ENCODE peak calls at places on chromosomes 2 and 18, in eight cellular contexts. T is NCI-H1105; K is GM12892; Y is NCI-H1092 treated with DMSO at 0.1 percent for 48 hours; Q is activated T-helper 1 cell treated with anti-CD3 and anti-CD28 coated beads, Interleukin-2, amount 50 U/mL, for 16 hours; O is right lobe of liver; U is OCI-LY7; I is KG1. D is an unnamed sample.
A peak's percentile ranks its signal among the peaks of the same experiment; 100 is the strongest.

GRCh38 chr2:194826241-194826640 is 830.8 kb upstream of the SLC39A10 start:
- DNase-seq in T (no peak), K (no peak), Y (no peak), Q (no peak), O (no peak), U (no peak), I (no peak), D (no peak)

GRCh38 chr2:181456660-181457120 is 496 bp upstream of the ITGA4 start:
- DNase-seq in T (no peak), K (peak; percentile 23), Y (no peak), Q (peak; percentile 46), O (peak; percentile 76), U (peak; percentile 95), I (peak; percentile 86), D (peak; percentile 97)

GRCh38 chr2:40625849-40626248 is 174.0 kb upstream of the SLC8A1 start:
- DNase-seq in T (no peak), K (no peak), Y (no peak), Q (no peak), O (no peak), U (no peak), I (no peak), D (no peak)

GRCh38 chr2:237097911-237098702 is 12.4 kb downstream of the COPS8 start:
- DNase-seq in T (no peak), K (no peak), Y (no peak), Q (no peak), O (no peak), U (no peak), I (no peak), D (no peak)

GRCh38 chr2:62871506-62871905 is 166.0 kb downstream of the EHBP1 start:
- DNase-seq in T (no peak), K (no peak), Y (no peak), Q (no peak), O (no peak), U (no peak), I (no peak), D (no peak)

GRCh38 chr2:1162768-1163584 is 212.3 kb downstream of the SNTG2 start:
- DNase-seq in T (no peak), K (no peak), Y (no peak), Q (no peak), O (no peak), U (peak; percentile 72), I (no peak), D (no peak)

GRCh38 chr2:226802573-226802972 is 3.0 kb upstream of the IRS1 start:
- DNase-seq in T (peak; percentile 35), K (no peak), Y (peak; percentile 33), Q (no peak), O (no peak), U (peak; percentile 85), I (peak; percentile 19), D (no peak)

GRCh38 chr2:220129427-220129826 is 502.0 kb downstream of the SLC4A3 start:
- DNase-seq in T (no peak), K (no peak), Y (no peak), Q (no peak), O (no peak), U (no peak), I (no peak), D (no peak)

GRCh38 chr2:143162997-143163396 is 33.8 kb downstream of the ARHGAP15 start:
- DNase-seq in T (peak; percentile 10), K (no peak), Y (peak; percentile 21), Q (no peak), O (no peak), U (no peak), I (no peak), D (no peak)

GRCh38 chr2:134679740-134680139 is 39.1 kb downstream of the TMEM163 start:
- DNase-seq in T (no peak), K (no peak), Y (no peak), Q (no peak), O (no peak), U (no peak), I (peak; percentile 21), D (no peak)

GRCh38 chr18:77711096-77711495 is 461.4 kb downstream of the GALR1 start:
- DNase-seq in T (peak; percentile 26), K (no peak), Y (peak; percentile 25), Q (no peak), O (no peak), U (peak; percentile 8), I (no peak), D (no peak)

GRCh38 chr18:55998071-55998522 is 410.1 kb upstream of the TCF4 start:
- DNase-seq in T (peak; percentile 84), K (no peak), Y (peak; percentile 3), Q (no peak), O (no peak), U (no peak), I (no peak), D (no peak)

GRCh38 chr2:69385443-69386151 is 1.4 kb downstream of the GFPT1 start:
- DNase-seq in T (no peak), K (no peak), Y (no peak), Q (no peak), O (no peak), U (peak; percentile 16), I (no peak), D (no peak)

GRCh38 chr2:152718909-152719645 is 657 bp downstream of the ARL6IP6 start:
- DNase-seq in T (peak; percentile 48), K (no peak), Y (peak; percentile 62), Q (no peak), O (no peak), U (peak; percentile 81), I (no peak), D (no peak)

GRCh38 chr2:233068762-233069418 is 8.7 kb downstream of the INPP5D start:
- DNase-seq in T (no peak), K (no peak), Y (no peak), Q (no peak), O (peak; percentile 23), U (no peak), I (no peak), D (peak; percentile 72)

GRCh38 chr2:156944871-156945270 is 312.6 kb upstream of the GALNT5 start:
- DNase-seq in T (no peak), K (no peak), Y (no peak), Q (no peak), O (no peak), U (no peak), I (no peak), D (no peak)

GRCh38 chr2:61420986-61421546 is 49.8 kb downstream of the USP34 start:
- DNase-seq in T (no peak), K (no peak), Y (no peak), Q (no peak), O (no peak), U (peak; percentile 44), I (no peak), D (no peak)

GRCh38 chr2:8540552-8541055 is 141.3 kb upstream of the ID2 start:
- DNase-seq in T (no peak), K (no peak), Y (no peak), Q (no peak), O (no peak), U (no peak), I (no peak), D (no peak)

GRCh38 chr18:3747176-3747973 is 297.4 kb downstream of the TGIF1 start:
- DNase-seq in T (no peak), K (no peak), Y (no peak), Q (no peak), O (no peak), U (no peak), I (no peak), D (no peak)

GRCh38 chr18:79396431-79397287 is 929 bp downstream of the NFATC1 start:
- DNase-seq in T (no peak), K (no peak), Y (no peak), Q (no peak), O (peak; percentile 60), U (peak; percentile 61), I (no peak), D (peak; percentile 92)

GRCh38 chr18:21740474-21740723 is 193 bp upstream of the MIB1 start:
- DNase-seq in T (no peak), K (peak; percentile 79), Y (no peak), Q (no peak), O (peak; percentile 99), U (peak; percentile 98), I (no peak), D (peak; percentile 99)

GRCh38 chr2:121634354-121635307 is 14.6 kb downstream of the CLASP1 start:
- DNase-seq in T (no peak), K (no peak), Y (peak; percentile 19), Q (no peak), O (no peak), U (no peak), I (no peak), D (no peak)

GRCh38 chr18:23213200-23213599 is 77.9 kb downstream of the CABLES1 start:
- DNase-seq in T (no peak), K (no peak), Y (no peak), Q (no peak), O (no peak), U (no peak), I (no peak), D (no peak)

GRCh38 chr2:61371027-61371426 is 99.9 kb downstream of the USP34 start:
- DNase-seq in T (no peak), K (no peak), Y (no peak), Q (no peak), O (no peak), U (no peak), I (no peak), D (no peak)

GRCh38 chr2:205409403-205409802 is 272.9 kb upstream of the NRP2 start:
- DNase-seq in T (no peak), K (no peak), Y (no peak), Q (no peak), O (no peak), U (no peak), I (no peak), D (no peak)

GRCh38 chr2:236917164-236917563 is 168.5 kb upstream of the COPS8 start:
- DNase-seq in T (no peak), K (no peak), Y (no peak), Q (no peak), O (no peak), U (no peak), I (no peak), D (no peak)

GRCh38 chr18:40314199-40314598 is 1640.8 kb upstream of the PIK3C3 start:
- DNase-seq in T (no peak), K (no peak), Y (no peak), Q (no peak), O (no peak), U (no peak), I (no peak), D (no peak)

GRCh38 chr18:74292541-74292858 is 737 bp upstream of the CYB5A start:
- DNase-seq in T (no peak), K (no peak), Y (no peak), Q (no peak), O (no peak), U (no peak), I (no peak), D (no peak)

GRCh38 chr18:25144835-25145234 is 207.1 kb downstream of the ZNF521 start:
- DNase-seq in T (no peak), K (no peak), Y (no peak), Q (no peak), O (no peak), U (no peak), I (no peak), D (no peak)

GRCh38 chr2:19711470-19712372 is 190.1 kb downstream of the TTC32 start:
- DNase-seq in T (peak; percentile 2), K (no peak), Y (peak; percentile 0), Q (no peak), O (no peak), U (no peak), I (no peak), D (no peak)

GRCh38 chr18:23324056-23324811 is 128.9 kb upstream of the RIOK3 start:
- DNase-seq in T (no peak), K (no peak), Y (no peak), Q (no peak), O (no peak), U (peak; percentile 30), I (no peak), D (no peak)

GRCh38 chr18:62795813-62796212 is 80.5 kb downstream of the PHLPP1 start:
- DNase-seq in T (no peak), K (no peak), Y (no peak), Q (no peak), O (no peak), U (no peak), I (no peak), D (no peak)

GRCh38 chr2:150280255-150280654 is 207.2 kb downstream of the RND3 start:
- DNase-seq in T (no peak), K (no peak), Y (no peak), Q (no peak), O (no peak), U (no peak), I (no peak), D (no peak)

GRCh38 chr18:70431203-70431624 is 142.4 kb downstream of the SOCS6 start:
- DNase-seq in T (no peak), K (no peak), Y (no peak), Q (no peak), O (no peak), U (no peak), I (no peak), D (no peak)